ENCODE peak calls at places on chromosomes 2 and 18, in six cellular contexts. B is A549, I is heart left ventricle, C is IMR-90, T is ovary, V is stomach. Y is an unnamed sample. For H3K4me1, the result is how much of the 10 kb centered on the place peaks cover.

GRCh38 chr2:222756362-222756831 is 84.9 kb downstream of the MOGAT1 start:
- DNase-seq in C (no peak), B (no peak), I (no peak), V (no peak), T (no peak), Y (no peak)

GRCh38 chr2:5539281-5540211 is 152.6 kb upstream of the SOX11 start:
- DNase-seq in I (no peak), V (no peak), T (no peak), B (no peak), C (no peak), Y (no peak)

GRCh38 chr2:36338827-36339145 is 16.8 kb upstream of the CRIM1 start:
- DNase-seq in B (no peak), I (no peak), T (no peak), C (peak), V (no peak), Y (no peak)

GRCh38 chr2:166671831-166672230 is 177.8 kb upstream of the SCN7A start:
- DNase-seq in C (peak), I (no peak), B (no peak), T (no peak), V (no peak), Y (no peak)

GRCh38 chr2:167297292-167297691 is 409.0 kb downstream of the XIRP2 start:
- DNase-seq in I (no peak), C (no peak), B (no peak), T (no peak), V (no peak), Y (no peak)

GRCh38 chr2:8534729-8535397 is 147.0 kb upstream of the ID2 start:
- DNase-seq in V (peak), T (peak), C (peak), B (no peak), I (peak), Y (peak)

GRCh38 chr2:104825124-104825865 is 28.6 kb upstream of the POU3F3 start:
- DNase-seq in I (no peak), V (no peak), T (no peak), C (no peak), B (no peak), Y (no peak)

GRCh38 chr2:134466141-134466540 is 212.3 kb downstream of the MGAT5 start:
- DNase-seq in T (no peak), B (no peak), C (no peak), V (peak), I (no peak), Y (no peak)

GRCh38 chr18:40485318-40485717 is 1469.7 kb upstream of the PIK3C3 start:
- DNase-seq in I (no peak), B (no peak), V (no peak), C (peak), T (no peak), Y (no peak)

DNA sequence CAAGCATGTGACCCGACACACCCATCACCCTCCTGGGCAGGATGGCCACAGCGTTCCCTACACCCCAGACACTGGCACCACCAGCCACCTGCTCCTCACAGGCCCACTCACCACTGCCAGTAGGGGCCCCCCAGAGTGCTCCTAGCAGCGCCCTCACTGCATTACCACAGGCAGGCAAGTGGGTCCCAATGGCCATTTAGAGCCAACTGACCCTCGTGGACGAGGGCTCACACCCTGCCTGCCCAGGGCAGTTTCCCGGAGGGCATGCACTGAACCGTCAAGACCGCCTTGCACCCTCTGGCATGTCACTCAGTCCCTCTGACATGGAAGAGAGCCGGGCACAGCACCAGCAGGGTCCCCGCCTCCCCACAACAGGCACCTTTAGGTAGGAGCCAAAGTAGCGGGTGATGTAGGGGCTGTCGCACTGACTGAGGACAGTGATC is 7.3 kb downstream of the STK25 start:
- DNase-seq in T (no peak), I (no peak), B (no peak), C (no peak), V (no peak), Y (no peak)
- TF ChIP-seq POLR2A in T (no peak), I (no peak), B (no peak), C (no peak), V (no peak), Y (no peak)

GRCh38 chr18:77098554-77099174 is 33.9 kb downstream of the MBP start:
- DNase-seq in V (no peak), I (peak), C (no peak), T (no peak), B (no peak), Y (no peak)

GRCh38 chr18:77099501-77100370 is 32.8 kb downstream of the MBP start:
- DNase-seq in V (no peak), B (no peak), C (no peak), T (no peak), I (no peak), Y (no peak)

GRCh38 chr18:77101410-77102245 is 31.0 kb downstream of the MBP start:
- DNase-seq in B (peak), V (peak), C (peak), I (peak), T (peak), Y (peak)

GRCh38 chr18:77102246-77103040 is 30.1 kb downstream of the MBP start:
- DNase-seq in I (no peak), B (no peak), C (peak), T (no peak), V (no peak), Y (no peak)

DNA sequence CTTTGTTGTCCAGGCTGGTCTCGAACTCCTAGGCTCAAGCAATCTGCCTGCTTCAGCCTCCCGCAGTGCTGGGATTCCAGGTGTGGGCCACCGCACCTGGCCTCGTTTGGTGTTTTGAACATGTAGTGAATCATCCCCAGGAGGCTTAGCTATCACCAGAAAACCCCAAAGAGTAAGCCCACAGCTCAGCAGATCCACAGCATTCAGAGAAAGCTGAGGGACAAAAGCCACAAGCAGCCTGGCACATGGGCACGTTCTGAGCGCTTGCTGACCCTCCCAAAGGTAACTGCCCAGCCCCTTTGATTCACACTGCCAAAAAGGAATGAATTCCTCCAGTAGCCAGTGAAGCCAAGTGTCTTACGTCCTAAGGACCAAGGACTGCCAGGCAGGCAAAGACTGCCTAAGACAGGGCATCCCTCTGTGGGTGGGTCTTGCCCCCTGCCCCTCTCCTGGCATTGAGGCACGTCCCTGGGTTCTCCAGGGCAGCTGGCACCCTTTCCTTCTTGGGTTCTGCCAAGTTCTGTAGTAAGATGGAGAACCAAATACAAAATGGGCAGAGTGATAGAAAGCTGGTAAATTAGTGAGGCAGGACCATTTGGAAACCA is 31.7 kb downstream of the MBP start:
- DNase-seq in V (no peak), B (no peak), C (no peak), I (no peak), T (no peak), Y (no peak)
- H3K4me1 ChIP-seq in V (half or more), B (half or more), C (under half), I (under half), T (under half), Y (under half)

GRCh38 chr2:196335238-196335637 is 163.9 kb upstream of the STK17B start:
- DNase-seq in I (no peak), B (peak), T (no peak), V (no peak), C (peak), Y (no peak)

GRCh38 chr2:196336715-196337617 is 165.6 kb upstream of the STK17B start:
- DNase-seq in B (peak), I (no peak), C (peak), T (no peak), V (no peak), Y (no peak)

GRCh38 chr2:196336206-196336605 is 164.8 kb upstream of the STK17B start:
- DNase-seq in B (no peak), C (peak), I (no peak), V (no peak), T (no peak), Y (no peak)

GRCh38 chr2:196333397-196333796 is 162.0 kb upstream of the STK17B start:
- DNase-seq in I (no peak), B (no peak), V (no peak), T (no peak), C (peak), Y (no peak)

GRCh38 chr2:196334710-196335109 is 163.3 kb upstream of the STK17B start:
- DNase-seq in T (no peak), I (no peak), V (no peak), C (peak), B (no peak), Y (no peak)
- TF ChIP-seq POLR2A in T (no peak), I (no peak), V (no peak), C (no peak), B (no peak), Y (no peak)

GRCh38 chr18:57008001-57008686 is 138.7 kb upstream of the BOD1L2 start:
- DNase-seq in T (no peak), B (no peak), C (no peak), I (no peak), V (no peak), Y (no peak)

GRCh38 chr18:57015036-57015805 is 131.7 kb upstream of the BOD1L2 start:
- DNase-seq in B (no peak), V (no peak), C (no peak), T (no peak), I (no peak), Y (no peak)

GRCh38 chr18:57004366-57005121 is 142.3 kb upstream of the BOD1L2 start:
- DNase-seq in T (no peak), I (no peak), V (no peak), B (no peak), C (peak), Y (no peak)

DNA sequence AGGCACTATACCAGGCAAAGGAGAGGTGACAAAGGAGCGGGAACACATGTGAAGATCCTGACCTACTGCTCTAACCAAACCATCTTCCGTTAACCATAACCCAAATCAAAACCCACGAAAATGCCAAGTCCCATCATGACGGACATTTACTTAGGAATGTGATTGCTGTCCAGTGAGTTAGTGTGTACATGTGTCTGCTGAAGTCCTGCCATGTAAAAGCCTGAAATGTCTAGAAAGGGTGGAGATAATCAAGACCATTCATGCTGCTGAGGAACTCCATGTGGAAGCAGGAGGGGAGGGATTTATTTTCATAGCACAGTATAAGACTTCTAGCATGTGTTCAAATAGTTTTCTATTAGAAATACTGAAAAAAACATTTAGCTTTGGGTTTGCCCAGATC is 137.1 kb upstream of the BOD1L2 start:
- DNase-seq in T (no peak), B (no peak), I (no peak), C (no peak), V (no peak), Y (no peak)
- H3K4me1 ChIP-seq in T (under half), B (under half), I (under half), C (under half), V (under half), Y (under half)

DNA sequence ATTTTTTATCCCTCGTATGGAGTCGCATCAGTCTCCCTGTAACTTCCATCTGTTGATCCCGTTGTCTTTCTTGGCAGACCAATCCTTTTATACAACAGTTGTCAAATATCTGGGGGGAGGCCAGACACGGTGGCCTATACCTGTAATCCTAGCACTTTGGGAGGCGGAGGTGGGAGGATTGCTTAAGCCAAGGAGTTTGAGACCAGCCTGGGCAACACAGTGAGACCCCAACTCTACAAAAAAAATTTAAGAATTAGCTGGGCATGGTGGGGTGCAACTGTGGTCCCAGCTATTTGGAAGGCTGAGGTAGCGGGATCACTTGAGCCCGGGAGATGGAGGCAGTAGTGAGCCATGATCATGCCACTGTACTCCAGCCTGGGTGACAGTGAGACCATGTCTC is 2.0 kb downstream of the XRCC5 start:
- DNase-seq in T (no peak), V (no peak), C (no peak), B (no peak), I (no peak), Y (no peak)
- TF ChIP-seq POLR2A in T (no peak), V (no peak), C (no peak), B (no peak), I (no peak), Y (no peak)

DNA sequence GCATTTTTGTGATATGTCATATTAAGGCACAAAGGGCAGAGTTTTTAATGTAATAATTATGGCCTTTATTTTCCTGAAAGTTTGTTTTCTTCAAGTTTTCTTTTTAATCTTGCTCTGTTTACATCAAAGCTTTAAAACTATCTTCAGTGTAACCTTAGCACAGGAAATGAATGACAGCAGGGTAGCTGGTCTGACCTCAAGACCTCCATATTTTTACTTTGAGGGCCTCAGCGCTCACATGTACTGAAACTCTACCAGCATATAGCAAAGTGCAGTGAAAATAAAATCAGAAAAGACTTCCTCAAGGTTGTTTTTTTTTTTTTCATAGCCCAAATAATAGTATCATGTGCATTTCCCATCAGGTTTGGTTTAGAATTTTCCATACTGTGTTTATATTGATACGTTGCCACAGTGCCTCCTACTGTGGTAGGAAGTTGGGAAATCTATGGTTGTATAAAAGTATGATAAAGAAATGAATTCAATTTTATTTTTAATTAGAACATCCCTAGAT is 163.4 kb downstream of the UBE2E3 start:
- DNase-seq in B (no peak), I (no peak), C (no peak), V (no peak), T (no peak), Y (no peak)
- H3K4me1 ChIP-seq in B (under half), I (under half), C (under half), V (under half), T (under half), Y (under half)

GRCh38 chr18:3251249-3251962 is 3.8 kb downstream of the MYL12A start:
- DNase-seq in B (no peak), C (no peak), V (no peak), T (no peak), I (no peak), Y (no peak)
- TF ChIP-seq POLR2A in B (no peak), C (no peak), V (no peak), T (no peak), I (peak), Y (no peak)

GRCh38 chr2:239326831-239327535 is 73.8 kb downstream of the HDAC4 start:
- DNase-seq in B (no peak), I (no peak), T (peak), C (peak), V (no peak), Y (peak)
- H3K4me1 ChIP-seq in B (under half), I (under half), T (under half), C (half or more), V (under half), Y (under half)

GRCh38 chr2:98730851-98731708 is at the start of gene MGAT4A:
- DNase-seq in V (peak), T (peak), I (peak), B (peak), C (no peak), Y (peak)
- TF ChIP-seq POLR2A in V (no peak), T (no peak), I (peak), B (peak), C (no peak), Y (peak)

Y was measured in uterus.